ENCODE peak calls at places on chromosomes 11 and 22, in five cellular contexts. R is gastrocnemius medialis, E is ovary, Q is adrenal gland, V is transverse colon. C is an unnamed sample.
A peak's percentile ranks its signal among the peaks of the same experiment; 100 is the strongest.

GRCh38 chr11:34792814-34793241 is 123.4 kb downstream of the APIP start:
- DNase-seq in R (peak; percentile 8), E (no peak), Q (peak; percentile 60), V (no peak), C (peak; percentile 53)

GRCh38 chr11:125516266-125516665 is 20.2 kb upstream of the FEZ1 start:
- DNase-seq in R (no peak), E (no peak), Q (no peak), V (no peak), C (no peak)

GRCh38 chr11:58949184-58949583 is 9.9 kb downstream of the GLYATL1 start:
- DNase-seq in R (no peak), E (no peak), Q (no peak), V (no peak), C (no peak)

GRCh38 chr11:17979770-17980371 is 33.0 kb downstream of the SERGEF start:
- DNase-seq in R (no peak), E (peak; percentile 25), Q (no peak), V (no peak), C (no peak)

GRCh38 chr11:74778581-74778980 is 29.9 kb downstream of the RNF169 start:
- DNase-seq in R (no peak), E (no peak), Q (no peak), V (no peak), C (no peak)

GRCh38 chr11:112627588-112628045 is 333.6 kb upstream of the NCAM1 start:
- DNase-seq in R (no peak), E (no peak), Q (no peak), V (no peak), C (no peak)

GRCh38 chr11:130243816-130244215 is 70.9 kb downstream of the ZBTB44 start:
- DNase-seq in R (no peak), E (no peak), Q (no peak), V (no peak), C (no peak)

GRCh38 chr22:49324527-49325491 is 502.9 kb downstream of the BRD1 start:
- DNase-seq in R (no peak), E (no peak), Q (peak; percentile 30), V (no peak), C (no peak)

GRCh38 chr11:66744485-66745355 is 15.7 kb upstream of the SPTBN2 start:
- DNase-seq in R (peak; percentile 52), E (peak; percentile 80), Q (peak; percentile 89), V (peak; percentile 91), C (peak; percentile 73)

DNA sequence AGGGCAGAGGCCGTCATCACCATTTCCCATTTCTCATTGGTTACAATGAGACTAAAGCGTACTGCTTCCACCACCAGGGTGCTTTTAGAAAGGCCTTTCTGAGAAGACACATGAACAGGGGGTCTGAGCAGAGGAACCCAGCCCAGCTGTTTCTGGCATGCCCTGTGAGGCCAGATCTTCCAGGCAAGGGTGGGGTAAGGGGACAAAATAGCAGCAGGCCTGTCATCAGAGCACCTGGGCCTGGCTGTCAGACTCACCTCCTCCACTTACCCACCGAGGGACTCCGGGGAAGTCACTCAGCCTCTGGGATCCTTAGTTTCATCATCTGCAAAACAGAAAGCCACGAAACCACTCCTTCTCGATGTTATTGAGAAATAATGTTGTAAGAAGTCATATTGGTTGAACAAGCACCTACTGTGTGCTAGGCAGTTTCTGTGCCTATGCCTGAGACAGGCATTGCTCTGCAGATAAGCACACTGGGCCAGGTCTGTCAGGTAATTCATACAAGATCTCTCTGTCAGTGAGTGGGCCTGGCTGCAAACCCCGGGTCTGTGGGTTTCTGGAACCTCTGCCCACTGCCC is 8.8 kb upstream of the WNT11 start:
- DNase-seq in R (no peak), E (no peak), Q (no peak), V (no peak), C (no peak)
- TF ChIP-seq CTCF in R (no peak), E (no peak), Q (no peak), V (no peak), C (no peak)

GRCh38 chr22:29627196-29627535 is 23.7 kb downstream of the NF2 start:
- DNase-seq in R (no peak), E (no peak), Q (no peak), V (no peak), C (no peak)

GRCh38 chr22:29626497-29627195 is 23.2 kb downstream of the NF2 start:
- DNase-seq in R (no peak), E (no peak), Q (no peak), V (no peak), C (no peak)

GRCh38 chr22:29623553-29624169 is 20.2 kb downstream of the NF2 start:
- DNase-seq in R (no peak), E (no peak), Q (no peak), V (no peak), C (no peak)

GRCh38 chr22:29623059-29623458 is 19.6 kb downstream of the NF2 start:
- DNase-seq in R (no peak), E (no peak), Q (no peak), V (no peak), C (no peak)

GRCh38 chr22:29625090-29625825 is 21.8 kb downstream of the NF2 start:
- DNase-seq in R (no peak), E (peak; percentile 68), Q (peak; percentile 83), V (peak; percentile 34), C (no peak)
- H3K4me3 ChIP-seq in R (no peak overlapping the region), E (no peak overlapping the region), Q (no peak overlapping the region), V (no peak overlapping the region), C (no peak overlapping the region)

DNA sequence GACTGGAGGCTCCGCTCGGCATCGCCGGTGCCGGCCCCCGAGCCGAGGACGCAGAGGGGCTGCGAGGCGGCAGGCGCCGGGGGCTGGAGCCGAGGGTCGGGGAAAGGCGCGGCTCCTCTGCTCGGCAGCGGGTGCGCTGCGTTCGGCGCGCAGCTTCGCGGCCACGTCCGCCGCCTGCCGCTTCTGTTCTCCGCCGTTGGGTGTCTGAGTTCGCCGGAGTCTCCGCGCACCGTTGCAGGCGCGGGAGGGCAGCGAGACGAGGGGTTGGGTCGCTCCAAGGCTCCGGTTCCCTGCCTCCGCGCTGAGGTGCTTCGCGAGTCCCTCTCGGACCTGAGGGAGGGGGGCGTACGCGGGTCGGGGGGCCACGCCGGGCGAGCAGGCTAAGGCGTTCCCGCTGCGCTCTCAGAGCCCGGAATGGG is 350 bp downstream of the MN1 start:
- DNase-seq in R (no peak), E (peak; percentile 65), Q (no peak), V (peak; percentile 30), C (no peak)
- TF ChIP-seq POLR2A in R (no peak), E (no peak), Q (no peak), V (no peak), C (no peak)

GRCh38 chr11:77508031-77508430 is 34.1 kb upstream of the PAK1 start:
- DNase-seq in R (no peak), E (no peak), Q (no peak), V (no peak), C (no peak)
- TF ChIP-seq CTCF in R (no peak), E (no peak), Q (no peak), V (no peak), C (no peak)

GRCh38 chr11:64642418-64642735 is 51.4 kb downstream of the SLC22A12 start:
- DNase-seq in R (no peak), E (no peak), Q (no peak), V (no peak), C (no peak)

GRCh38 chr11:64642876-64643257 is 51.8 kb downstream of the SLC22A12 start:
- DNase-seq in R (no peak), E (peak; percentile 48), Q (no peak), V (no peak), C (no peak)

GRCh38 chr11:64643927-64644326 is 52.9 kb downstream of the SLC22A12 start:
- DNase-seq in R (no peak), E (no peak), Q (no peak), V (no peak), C (no peak)

GRCh38 chr11:64644348-64645242 is 53.6 kb downstream of the SLC22A12 start:
- DNase-seq in R (no peak), E (no peak), Q (no peak), V (no peak), C (no peak)

DNA sequence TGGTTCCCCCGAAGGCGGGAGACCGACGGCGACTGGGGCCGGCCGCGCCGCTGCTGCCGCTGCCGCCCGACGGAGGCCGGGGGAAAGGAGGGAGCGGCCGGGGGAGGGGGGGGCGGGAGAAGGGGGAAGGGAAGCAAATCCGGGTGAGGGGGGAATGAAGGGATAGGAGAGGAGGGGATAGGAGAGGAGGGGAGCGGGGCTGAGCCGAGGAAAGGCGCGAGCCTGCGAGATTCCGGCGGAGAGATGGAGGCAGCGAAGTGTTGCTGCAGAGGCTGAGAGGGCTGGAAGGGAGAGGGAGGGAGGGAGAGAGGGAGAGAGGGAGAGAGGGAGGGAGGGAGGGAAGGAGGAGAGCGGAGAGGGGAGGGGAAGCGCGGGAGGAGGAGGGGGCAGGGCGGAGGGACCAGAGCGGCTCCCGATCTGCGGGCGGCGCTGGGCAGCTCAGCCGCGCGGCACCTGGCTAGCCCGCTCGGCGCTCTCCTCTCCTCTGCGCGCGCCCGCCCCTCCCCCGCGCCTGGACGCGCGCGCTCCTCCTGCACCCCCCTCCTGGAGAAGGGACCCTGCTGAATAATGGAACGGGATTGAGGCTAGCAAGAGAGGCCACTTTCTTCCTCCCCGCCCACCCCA is 52.4 kb downstream of the SLC22A12 start:
- DNase-seq in R (no peak), E (peak; percentile 69), Q (no peak), V (no peak), C (no peak)
- H3K4me3 ChIP-seq in R (peak overlapping the region; percentile 31), E (peak overlapping the region; percentile 69), Q (no peak overlapping the region), V (peak overlapping the region; percentile 47), C (no peak overlapping the region)

DNA sequence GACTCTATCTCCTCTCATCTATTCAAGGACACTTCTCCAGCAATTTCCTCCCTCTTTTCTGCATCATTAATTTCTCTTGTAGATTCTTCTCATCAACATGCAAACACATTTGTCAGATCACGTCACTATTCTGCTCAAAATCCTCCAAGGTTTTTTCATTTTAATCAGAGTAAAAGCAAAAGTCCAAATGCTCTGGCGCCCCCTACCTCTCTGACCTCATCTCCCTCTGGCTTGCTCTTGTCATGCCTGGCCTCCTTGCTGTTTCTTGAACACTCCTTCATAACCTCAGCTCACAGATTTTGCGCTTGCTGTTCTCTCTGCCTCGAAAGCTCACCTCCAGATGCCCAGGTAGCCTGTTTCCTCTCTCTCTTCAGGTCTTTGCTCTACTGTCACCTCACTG is 22.4 kb downstream of the RTCB start:
- DNase-seq in R (no peak), E (no peak), Q (no peak), V (no peak), C (no peak)
- TF ChIP-seq POLR2A in R (no peak), E (no peak), Q (no peak), V (no peak), C (no peak)

GRCh38 chr11:8230178-8230859 is 33.4 kb downstream of the LMO1 start:
- DNase-seq in R (no peak), E (no peak), Q (no peak), V (no peak), C (no peak)
- TF ChIP-seq CTCF in R (no peak), E (no peak), Q (no peak), V (no peak), C (no peak)

GRCh38 chr11:9577032-9577431 is 3.6 kb downstream of the WEE1 start:
- DNase-seq in R (no peak), E (no peak), Q (no peak), V (no peak), C (no peak)
- H3K4me3 ChIP-seq in R (peak overlapping the region; percentile 80), E (peak overlapping the region; percentile 2), Q (no peak overlapping the region), V (no peak overlapping the region), C (no peak overlapping the region)

GRCh38 chr11:16739326-16739875 is 954 bp downstream of the C11orf58 start:
- DNase-seq in R (no peak), E (no peak), Q (no peak), V (no peak), C (no peak)
- TF ChIP-seq POLR2A in R (no peak), E (no peak), Q (no peak), V (no peak), C (no peak)

C was measured in lower leg skin.